ENCODE peak calls at places on chromosomes 16 and 17, in five cellular contexts. U is uterus, B is H54, C is A549, K is heart left ventricle. I is an unnamed sample.

GRCh38 chr17:68201425-68201785 is 46.4 kb upstream of the AMZ2 start:
- DNase-seq in U (no peak), B (no peak), C (no peak), K (no peak), I (no peak)

GRCh38 chr16:30010817-30011504 is at the start of gene DOC2A:
- DNase-seq in U (no peak), B (no peak), C (no peak), K (peak), I (no peak)

GRCh38 chr17:48893646-48894508 is 1.3 kb downstream of the ATP5MC1 start:
- DNase-seq in U (no peak), B (no peak), C (no peak), K (no peak), I (no peak)

GRCh38 chr17:37110816-37111215 is 162.1 kb downstream of the AATF start:
- DNase-seq in U (no peak), B (no peak), C (no peak), K (no peak), I (no peak)

GRCh38 chr16:81521141-81521626 is 76.6 kb downstream of the CMIP start:
- DNase-seq in U (no peak), B (no peak), C (no peak), K (no peak), I (no peak)

GRCh38 chr16:54817432-54817831 is 113.2 kb upstream of the IRX5 start:
- DNase-seq in U (no peak), B (no peak), C (peak), K (no peak), I (no peak)

GRCh38 chr17:33888455-33888854 is 366.6 kb upstream of the CCL2 start:
- DNase-seq in U (no peak), B (no peak), C (no peak), K (no peak), I (no peak)

GRCh38 chr17:69331746-69332145 is 4.8 kb upstream of the ABCA5 start:
- DNase-seq in U (no peak), B (no peak), C (no peak), K (no peak), I (no peak)

GRCh38 chr16:67530013-67530939 is 1.6 kb downstream of the RIPOR1 start:
- DNase-seq in U (peak), B (peak), C (no peak), K (peak), I (no peak)

GRCh38 chr17:41800601-41801373 is 11.0 kb downstream of the P3H4 start:
- DNase-seq in U (no peak), B (no peak), C (peak), K (no peak), I (peak)

GRCh38 chr16:69839798-69840409 is 77.8 kb downstream of the WWP2 start:
- DNase-seq in U (no peak), B (no peak), C (no peak), K (peak), I (no peak)

GRCh38 chr17:83189013-83189672 is 109.7 kb downstream of the METRNL start:
- DNase-seq in U (peak), B (no peak), C (no peak), K (peak), I (no peak)

GRCh38 chr17:69608808-69609494 is 194.5 kb downstream of the MAP2K6 start:
- DNase-seq in U (no peak), B (peak), C (peak), K (peak), I (no peak)

GRCh38 chr17:289409-289808 is 63.2 kb downstream of the RPH3AL start:
- DNase-seq in U (peak), B (no peak), C (no peak), K (peak), I (no peak)

GRCh38 chr17:61279476-61280145 is 120.0 kb upstream of the TBX2 start:
- DNase-seq in U (no peak), B (no peak), C (no peak), K (no peak), I (no peak)

GRCh38 chr16:77450790-77451487 is 16.1 kb upstream of the ADAMTS18 start:
- DNase-seq in U (no peak), B (no peak), C (no peak), K (no peak), I (no peak)

GRCh38 chr16:31286421-31287032 is 26.8 kb downstream of the ITGAM start:
- DNase-seq in U (no peak), B (no peak), C (no peak), K (no peak), I (no peak)

GRCh38 chr17:6654816-6655731 is 3.5 kb downstream of the C17orf100 start:
- DNase-seq in U (no peak), B (no peak), C (no peak), K (no peak), I (peak)

GRCh38 chr17:75096082-75096625 is 8.4 kb downstream of the SLC16A5 start:
- DNase-seq in U (no peak), B (peak), C (peak), K (peak), I (no peak)

GRCh38 chr16:67699265-67699664 is 19.9 kb downstream of the GFOD2 start:
- DNase-seq in U (no peak), B (no peak), C (no peak), K (no peak), I (no peak)

GRCh38 chr17:75346906-75347305 is 57.7 kb upstream of the SLC25A19 start:
- DNase-seq in U (no peak), B (peak), C (no peak), K (no peak), I (no peak)

GRCh38 chr16:11079657-11080187 is 135.4 kb downstream of the CLEC16A start:
- DNase-seq in U (peak), B (peak), C (no peak), K (no peak), I (no peak)

GRCh38 chr17:77186141-77186604 is 45.4 kb downstream of the SEC14L1 start:
- DNase-seq in U (no peak), B (no peak), C (no peak), K (no peak), I (peak)

GRCh38 chr16:59905628-59906027 is 1171.5 kb upstream of the GOT2 start:
- DNase-seq in U (no peak), B (no peak), C (peak), K (no peak), I (no peak)

GRCh38 chr17:46929413-46929812 is 6.5 kb downstream of the GOSR2 start:
- DNase-seq in U (no peak), B (no peak), C (no peak), K (no peak), I (peak)

GRCh38 chr16:57606847-57607501 is 21.5 kb upstream of the ADGRG1 start:
- DNase-seq in U (no peak), B (no peak), C (no peak), K (peak), I (no peak)

GRCh38 chr17:4721203-4722135 is 9.8 kb upstream of the MED11 start:
- DNase-seq in U (no peak), B (peak), C (peak), K (no peak), I (peak)

GRCh38 chr17:58172369-58173071 is 5.7 kb downstream of the OR4D2 start:
- DNase-seq in U (no peak), B (peak), C (peak), K (no peak), I (no peak)

DNA sequence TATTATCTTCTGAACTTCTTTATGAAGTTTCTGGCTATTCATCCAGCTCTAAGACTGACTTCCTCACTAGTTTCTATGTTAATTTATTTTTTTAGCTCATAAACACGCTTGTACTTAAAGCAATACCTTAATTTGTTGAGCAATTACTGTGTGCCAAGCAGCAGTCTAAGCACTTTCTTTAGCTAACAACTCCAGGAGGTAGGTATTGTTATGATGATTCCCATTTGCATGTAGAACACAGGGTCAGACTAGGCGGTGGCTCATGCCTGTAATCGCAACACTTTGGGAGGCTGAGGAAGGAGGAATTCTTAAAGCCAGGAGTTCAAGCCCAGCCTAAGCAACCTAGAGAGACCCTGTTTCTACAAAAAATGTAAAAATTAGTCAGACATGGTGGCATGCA is 19.8 kb downstream of the DNAH3 start:
- DNase-seq in U (no peak), B (no peak), C (no peak), K (no peak), I (no peak)
- TF ChIP-seq POLR2A in U (no peak), B (no peak), C (no peak), K (no peak), I (no peak)

GRCh38 chr17:80259642-80260535 is 763 bp upstream of the RNF213 start:
- DNase-seq in U (peak), B (peak), C (peak), K (peak), I (peak)
- TF ChIP-seq POLR2A in U (peak), B (peak), C (peak), K (no peak), I (peak)

DNA sequence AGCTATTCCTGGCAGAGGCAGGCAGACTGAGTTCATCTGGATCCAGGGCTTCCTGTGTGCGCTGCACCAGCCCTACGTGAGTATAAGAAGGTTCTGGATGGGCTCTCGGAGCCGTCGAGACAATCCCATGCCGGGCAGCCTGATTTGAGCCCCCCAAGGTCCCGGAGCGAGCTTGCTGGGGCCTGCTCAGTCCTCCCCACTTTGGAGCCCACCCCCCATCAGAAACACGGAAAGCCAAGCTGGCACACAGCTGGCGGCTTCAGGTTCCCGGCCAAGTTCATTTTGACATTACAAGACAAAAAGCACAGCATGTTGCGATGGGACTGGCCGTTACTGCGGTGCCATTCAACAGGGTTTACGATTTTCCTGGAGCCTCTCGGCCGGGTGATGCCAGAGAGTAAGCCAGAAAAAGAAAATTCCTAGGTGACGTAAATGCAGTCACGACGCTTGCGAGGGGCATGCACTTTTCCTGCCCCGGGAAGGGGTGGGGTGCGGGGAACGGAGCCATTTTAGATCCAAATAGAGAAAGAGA is 167.2 kb upstream of the FOXF1 start:
- DNase-seq in U (peak), B (no peak), C (no peak), K (peak), I (peak)
- TF ChIP-seq POLR2A in U (no peak), B (no peak), C (no peak), K (no peak), I (no peak)

GRCh38 chr16:2777231-2777902 is at the start of gene ELOB:
- DNase-seq in U (peak), B (peak), C (peak), K (peak), I (peak)
- TF ChIP-seq POLR2A in U (peak), B (peak), C (peak), K (peak), I (peak)

GRCh38 chr17:45227101-45227591 is 5.5 kb downstream of the FMNL1 start:
- DNase-seq in U (no peak), B (no peak), C (no peak), K (peak), I (no peak)
- TF ChIP-seq POLR2A in U (no peak), B (no peak), C (no peak), K (no peak), I (no peak)

GRCh38 chr16:75114946-75115825 is 1.4 kb downstream of the LDHD start:
- DNase-seq in U (peak), B (no peak), C (no peak), K (no peak), I (no peak)

GRCh38 chr16:75113541-75114121 is 2.9 kb downstream of the LDHD start:
- DNase-seq in U (no peak), B (no peak), C (no peak), K (no peak), I (no peak)

GRCh38 chr16:75116911-75117245 is 298 bp upstream of the LDHD start:
- DNase-seq in U (no peak), B (no peak), C (no peak), K (no peak), I (no peak)

GRCh38 chr16:75114179-75114945 is 2.2 kb downstream of the LDHD start:
- DNase-seq in U (peak), B (no peak), C (no peak), K (no peak), I (no peak)

GRCh38 chr16:75116081-75116910 is at the start of gene LDHD:
- DNase-seq in U (peak), B (peak), C (peak), K (peak), I (no peak)
- TF ChIP-seq POLR2A in U (peak), B (no peak), C (no peak), K (no peak), I (peak)

GRCh38 chr17:78818932-78819331 is 21.7 kb downstream of the USP36 start:
- DNase-seq in U (no peak), B (no peak), C (no peak), K (peak), I (no peak)

GRCh38 chr17:78819402-78819801 is 21.2 kb downstream of the USP36 start:
- DNase-seq in U (no peak), B (no peak), C (no peak), K (no peak), I (no peak)

GRCh38 chr17:78820841-78821240 is 19.8 kb downstream of the USP36 start:
- DNase-seq in U (no peak), B (no peak), C (no peak), K (no peak), I (no peak)

GRCh38 chr17:78821961-78822360 is 18.7 kb downstream of the USP36 start:
- DNase-seq in U (no peak), B (no peak), C (no peak), K (no peak), I (no peak)

GRCh38 chr17:78820122-78820792 is 20.4 kb downstream of the USP36 start:
- DNase-seq in U (no peak), B (no peak), C (no peak), K (no peak), I (no peak)
- TF ChIP-seq POLR2A in U (no peak), B (no peak), C (no peak), K (no peak), I (no peak)

I was measured in Peyer's patch.